ENCODE peak calls at places on chromosome 3, in five cellular contexts. Y, D, K, W and L are unnamed samples.
A peak's percentile ranks its signal among the peaks of the same experiment; 100 is the strongest.

GRCh38 chr3:194884649-194885315 is 199.1 kb downstream of the FAM43A start:
- DNase-seq in K (no peak), Y (no peak), W (no peak), D (no peak), L (no peak)

GRCh38 chr3:59759298-59760169 is 709.7 kb upstream of the CFAP20DC start:
- DNase-seq in K (no peak), D (no peak), Y (no peak), W (no peak), L (no peak)

GRCh38 chr3:70620956-70621355 is 308.5 kb upstream of the MDFIC2 start:
- DNase-seq in K (no peak), W (no peak), D (no peak), Y (no peak), L (no peak)

GRCh38 chr3:102718651-102719050 is 283.8 kb downstream of the ZPLD1 start:
- DNase-seq in Y (no peak), D (no peak), W (no peak), K (no peak), L (no peak)

GRCh38 chr3:147662705-147663104 is 253.5 kb downstream of the ZIC1 start:
- DNase-seq in W (no peak), K (no peak), Y (no peak), D (no peak), L (no peak)

GRCh38 chr3:9074079-9074478 is 110.8 kb upstream of the RAD18 start:
- DNase-seq in Y (no peak), D (no peak), K (no peak), W (no peak), L (peak; percentile 48)

GRCh38 chr3:15783361-15783969 is 14.3 kb downstream of the ANKRD28 start:
- DNase-seq in Y (peak; percentile 63), W (peak; percentile 84), K (no peak), D (no peak), L (peak; percentile 80)

GRCh38 chr3:34070831-34071230 is 272.4 kb downstream of the PDCD6IP start:
- DNase-seq in W (no peak), Y (no peak), K (no peak), D (no peak), L (no peak)

GRCh38 chr3:72255736-72256559 is 471.0 kb upstream of the PROK2 start:
- DNase-seq in D (peak; percentile 76), W (no peak), Y (no peak), K (no peak), L (no peak)

GRCh38 chr3:187821616-187822317 is 76.5 kb upstream of the BCL6 start:
- DNase-seq in Y (no peak), K (no peak), W (no peak), D (no peak), L (no peak)

GRCh38 chr3:188207941-188208750 is 54.2 kb downstream of the LPP start:
- DNase-seq in D (no peak), W (no peak), Y (no peak), K (no peak), L (no peak)

GRCh38 chr3:164174049-164174448 is 904.2 kb downstream of the SI start:
- DNase-seq in K (no peak), D (no peak), W (no peak), Y (no peak), L (no peak)

GRCh38 chr3:156378871-156379270 is 176.0 kb downstream of the SSR3 start:
- DNase-seq in K (no peak), Y (no peak), W (no peak), D (no peak), L (no peak)

GRCh38 chr3:34683851-34684250 is 885.4 kb downstream of the PDCD6IP start:
- DNase-seq in K (no peak), W (peak; percentile 59), D (peak; percentile 50), Y (peak; percentile 16), L (peak; percentile 78)

GRCh38 chr3:195094211-195094921 is 176.6 kb downstream of the XXYLT1 start:
- DNase-seq in D (no peak), W (no peak), Y (no peak), K (no peak), L (peak; percentile 34)

GRCh38 chr3:46370784-46371183 is at the start of gene CCR5:
- DNase-seq in Y (no peak), W (no peak), K (no peak), D (no peak), L (no peak)

GRCh38 chr3:104291878-104292277 is 1074.8 kb upstream of the ALCAM start:
- DNase-seq in D (no peak), W (peak; percentile 62), Y (no peak), K (no peak), L (peak; percentile 53)

GRCh38 chr3:18030371-18030870 is 288.0 kb upstream of the TBC1D5 start:
- DNase-seq in Y (no peak), W (no peak), K (no peak), D (no peak), L (no peak)

GRCh38 chr3:42052132-42052866 is 38.9 kb upstream of the TRAK1 start:
- DNase-seq in W (peak; percentile 78), K (no peak), D (no peak), Y (no peak), L (no peak)

GRCh38 chr3:3586843-3587626 is 212.2 kb upstream of the LRRN1 start:
- DNase-seq in W (peak; percentile 1), Y (peak; percentile 40), D (no peak), K (no peak), L (no peak)

GRCh38 chr3:195542261-195542660 is 864 bp downstream of the PPP1R2 start:
- DNase-seq in D (no peak), W (peak; percentile 22), K (no peak), Y (no peak), L (peak; percentile 34)

GRCh38 chr3:8593022-8593817 is 51.4 kb downstream of the SSUH2 start:
- DNase-seq in D (no peak), W (no peak), K (no peak), Y (no peak), L (peak; percentile 46)

GRCh38 chr3:40576431-40576830 is 51.7 kb downstream of the ZNF621 start:
- DNase-seq in K (no peak), Y (peak; percentile 47), W (peak; percentile 46), D (no peak), L (no peak)

GRCh38 chr3:181700168-181701087 is 11.3 kb upstream of the SOX2 start:
- DNase-seq in K (peak; percentile 20), W (peak; percentile 83), D (peak; percentile 71), Y (no peak), L (peak; percentile 75)

GRCh38 chr3:124952456-124952855 is 17.9 kb upstream of the MUC13 start:
- DNase-seq in K (no peak), D (no peak), W (no peak), Y (no peak), L (no peak)

GRCh38 chr3:129082026-129082425 is 21.4 kb downstream of the GP9 start:
- DNase-seq in K (no peak), Y (no peak), W (no peak), D (no peak), L (no peak)

DNA sequence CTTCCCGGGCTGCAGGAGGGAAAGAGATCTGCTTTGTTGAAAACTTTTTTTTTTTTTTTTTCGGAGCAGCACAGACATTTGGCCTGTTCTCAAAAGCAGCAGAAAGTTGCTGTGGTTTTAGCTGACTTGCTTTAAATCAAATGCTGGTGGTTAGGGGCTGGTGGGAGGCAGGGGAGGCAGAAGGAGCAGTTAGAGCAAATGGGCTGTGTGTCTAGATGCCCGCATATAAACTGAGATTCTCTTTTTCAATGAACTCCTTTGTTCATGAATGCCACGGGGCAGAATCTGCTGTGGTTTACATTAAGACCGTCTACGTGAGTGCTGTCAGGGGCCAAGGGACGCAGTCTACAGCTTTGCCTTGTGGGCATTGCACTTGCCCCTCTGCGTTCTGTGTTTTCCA is 95.9 kb downstream of the FLNB start:
- DNase-seq in Y (no peak), W (no peak), K (no peak), D (no peak), L (no peak)
- H3K4me3 ChIP-seq in Y (no peak overlapping the region), W (no peak overlapping the region), K (no peak overlapping the region), D (no peak overlapping the region), L (no peak overlapping the region)

GRCh38 chr3:123694377-123695147 is 109.7 kb upstream of the HACD2 start:
- DNase-seq in Y (no peak), D (no peak), K (no peak), W (peak; percentile 41), L (peak; percentile 20)

GRCh38 chr3:123696796-123697195 is 111.9 kb upstream of the HACD2 start:
- DNase-seq in D (no peak), Y (no peak), W (no peak), K (no peak), L (no peak)

GRCh38 chr3:123695152-123695551 is 110.3 kb upstream of the HACD2 start:
- DNase-seq in W (no peak), D (no peak), Y (no peak), K (no peak), L (no peak)

GRCh38 chr3:123693584-123693983 is 108.7 kb upstream of the HACD2 start:
- DNase-seq in Y (no peak), D (no peak), K (no peak), W (no peak), L (no peak)

GRCh38 chr3:123695731-123696640 is 111.1 kb upstream of the HACD2 start:
- DNase-seq in W (no peak), K (no peak), D (no peak), Y (no peak), L (no peak)
- H3K4me3 ChIP-seq in W (no peak overlapping the region), K (no peak overlapping the region), D (no peak overlapping the region), Y (no peak overlapping the region), L (no peak overlapping the region)

GRCh38 chr3:177995733-177996085 is 540.5 kb upstream of the KCNMB2 start:
- DNase-seq in D (no peak), K (no peak), W (no peak), Y (no peak), L (no peak)
- H3K4me3 ChIP-seq in D (no peak overlapping the region), K (no peak overlapping the region), W (no peak overlapping the region), Y (no peak overlapping the region), L (no peak overlapping the region)

GRCh38 chr3:81744366-81744765 is 17.1 kb downstream of the GBE1 start:
- DNase-seq in Y (peak; percentile 67), W (peak; percentile 90), D (no peak), K (peak; percentile 73), L (peak; percentile 90)
- H3K4me3 ChIP-seq in Y (no peak overlapping the region), W (no peak overlapping the region), D (no peak overlapping the region), K (no peak overlapping the region), L (peak overlapping the region; percentile 62)

DNA sequence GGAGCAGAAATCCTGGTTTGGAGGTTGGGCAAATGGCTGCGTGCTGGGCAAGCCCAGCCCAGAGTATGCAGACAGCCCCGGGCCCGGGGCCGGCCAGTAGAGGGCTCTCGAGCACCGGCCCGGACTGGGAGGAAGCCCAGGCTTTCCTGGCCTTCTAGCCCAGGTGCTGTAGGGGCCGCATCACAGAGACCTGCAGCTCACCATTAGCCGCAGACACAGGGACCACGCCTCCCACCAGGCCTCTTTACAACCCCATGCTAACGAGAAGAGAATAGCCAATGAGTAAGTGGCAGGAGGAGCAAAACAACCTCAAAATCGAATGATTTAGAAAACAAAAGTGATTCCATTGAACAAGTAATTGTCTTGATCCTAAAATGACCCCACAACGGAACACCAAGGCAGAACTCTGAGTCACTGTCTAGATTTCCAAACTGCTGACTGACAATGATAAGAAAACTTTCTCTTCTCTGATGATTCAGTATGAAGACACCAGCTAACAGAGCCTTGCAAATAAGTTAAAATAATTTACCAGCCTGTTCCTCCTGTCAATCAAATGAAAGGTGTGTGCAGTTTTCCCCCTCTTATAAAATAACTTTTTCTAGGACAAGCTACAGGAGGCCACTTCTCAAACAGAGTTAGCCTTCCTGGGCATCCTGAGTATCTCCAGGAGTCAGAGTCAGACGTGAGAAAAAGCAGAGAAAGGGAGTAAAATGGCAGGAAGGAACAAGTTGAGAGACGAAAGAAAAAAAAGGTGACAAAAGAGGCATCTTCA is 102.2 kb downstream of the DGKG start:
- DNase-seq in K (no peak), D (peak; percentile 85), Y (no peak), W (peak; percentile 76), L (peak; percentile 76)
- H3K4me3 ChIP-seq in K (no peak overlapping the region), D (no peak overlapping the region), Y (no peak overlapping the region), W (no peak overlapping the region), L (peak overlapping the region; percentile 3)